ENCODE peak calls at places on chromosomes 5 and 9, in five cellular contexts. One of them, this sample, is unnamed.

GRCh38 chr5:137921931-137922330 is 32.7 kb downstream of the PKD2L2 start:
- DNase-seq in H9: no peak
- DNase-seq in mesenchymal stem cell: peak; percentile 79
- DNase-seq in H1: no peak
- DNase-seq in trophoblast cell: peak; percentile 79
- DNase-seq in this sample: no peak

GRCh38 chr5:167485395-167485794 is 806.0 kb upstream of the WWC1 start:
- DNase-seq in H9: no peak
- DNase-seq in mesenchymal stem cell: no peak
- DNase-seq in H1: no peak
- DNase-seq in trophoblast cell: no peak
- DNase-seq in this sample: no peak

GRCh38 chr5:501040-501832 is 23.0 kb downstream of the SLC9A3 start:
- DNase-seq in H9: no peak
- DNase-seq in mesenchymal stem cell: no peak
- DNase-seq in H1: no peak
- DNase-seq in trophoblast cell: no peak
- DNase-seq in this sample: no peak

GRCh38 chr5:54317511-54318260 is 7.3 kb upstream of the ARL15 start:
- DNase-seq in H9: no peak
- DNase-seq in mesenchymal stem cell: peak; percentile 19
- DNase-seq in H1: no peak
- DNase-seq in trophoblast cell: no peak
- DNase-seq in this sample: no peak

GRCh38 chr9:18982246-18982589 is 50.8 kb downstream of the SAXO1 start:
- DNase-seq in H9: no peak
- DNase-seq in mesenchymal stem cell: no peak
- DNase-seq in H1: no peak
- DNase-seq in trophoblast cell: no peak
- DNase-seq in this sample: no peak

GRCh38 chr5:98403131-98403530 is 370.3 kb upstream of the RGMB start:
- DNase-seq in H9: no peak
- DNase-seq in mesenchymal stem cell: no peak
- DNase-seq in H1: no peak
- DNase-seq in trophoblast cell: no peak
- DNase-seq in this sample: no peak

GRCh38 chr5:91591076-91591475 is 208.0 kb upstream of the ARRDC3 start:
- DNase-seq in H9: no peak
- DNase-seq in mesenchymal stem cell: no peak
- DNase-seq in H1: no peak
- DNase-seq in trophoblast cell: no peak
- DNase-seq in this sample: peak; percentile 42

GRCh38 chr5:157998021-157998504 is 139.1 kb upstream of the CLINT1 start:
- DNase-seq in H9: no peak
- DNase-seq in mesenchymal stem cell: peak; percentile 20
- DNase-seq in H1: no peak
- DNase-seq in trophoblast cell: no peak
- DNase-seq in this sample: no peak

GRCh38 chr9:110712955-110713354 is 44.4 kb downstream of the MUSK start:
- DNase-seq in H9: no peak
- DNase-seq in mesenchymal stem cell: no peak
- DNase-seq in H1: no peak
- DNase-seq in trophoblast cell: no peak
- DNase-seq in this sample: no peak

GRCh38 chr9:125437771-125438221 is 176.2 kb downstream of the GAPVD1 start:
- DNase-seq in H9: peak; percentile 24
- DNase-seq in mesenchymal stem cell: no peak
- DNase-seq in H1: no peak
- DNase-seq in trophoblast cell: no peak
- DNase-seq in this sample: no peak

GRCh38 chr9:105233836-105234235 is 10.6 kb upstream of the SLC44A1 start:
- DNase-seq in H9: no peak
- DNase-seq in mesenchymal stem cell: no peak
- DNase-seq in H1: no peak
- DNase-seq in trophoblast cell: no peak
- DNase-seq in this sample: no peak

GRCh38 chr5:149271717-149272558 is at the start of gene AFAP1L1:
- DNase-seq in H9: peak; percentile 59
- DNase-seq in mesenchymal stem cell: peak; percentile 72
- DNase-seq in H1: no peak
- DNase-seq in trophoblast cell: peak; percentile 97
- DNase-seq in this sample: peak; percentile 23

GRCh38 chr9:34521406-34522045 is 1.3 kb downstream of the ENHO start:
- DNase-seq in H9: no peak
- DNase-seq in mesenchymal stem cell: no peak
- DNase-seq in H1: no peak
- DNase-seq in trophoblast cell: no peak
- DNase-seq in this sample: no peak

DNA sequence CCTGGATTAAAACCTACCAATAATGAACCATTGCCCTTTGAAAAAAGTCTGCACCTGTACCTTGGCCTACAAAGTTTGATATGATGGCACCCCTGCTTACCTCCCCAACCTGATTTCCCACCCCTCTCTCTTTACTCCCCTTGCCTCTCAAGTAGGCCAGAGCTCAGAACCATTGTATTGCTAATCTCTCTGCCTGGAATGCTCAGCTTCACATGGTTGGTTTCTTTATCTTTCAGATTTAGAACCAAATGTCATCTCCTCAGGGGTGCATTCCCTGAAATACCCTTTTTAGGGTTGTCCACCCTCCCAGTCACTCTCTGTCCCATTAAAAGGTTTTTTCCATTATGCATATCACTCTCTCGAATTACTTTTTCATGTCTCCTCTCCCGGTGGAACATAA is 116.6 kb upstream of the VCAN start:
- DNase-seq in H9: peak; percentile 81
- DNase-seq in mesenchymal stem cell: no peak
- DNase-seq in H1: peak; percentile 79
- DNase-seq in trophoblast cell: no peak
- DNase-seq in this sample: no peak
- H3K9ac ChIP-seq in H9: no peak overlapping the region
- H3K9ac ChIP-seq in mesenchymal stem cell: no peak overlapping the region
- H3K9ac ChIP-seq in H1: no peak overlapping the region
- H3K9ac ChIP-seq in trophoblast cell: no peak overlapping the region
- H3K9ac ChIP-seq in this sample: no peak overlapping the region

GRCh38 chr9:90000925-90001324 is 396.1 kb downstream of the GADD45G start:
- DNase-seq in H9: no peak
- DNase-seq in mesenchymal stem cell: no peak
- DNase-seq in H1: no peak
- DNase-seq in trophoblast cell: no peak
- DNase-seq in this sample: no peak
- H2BK12ac ChIP-seq in H9: no peak overlapping the region
- H2BK12ac ChIP-seq in mesenchymal stem cell: no peak overlapping the region
- H2BK12ac ChIP-seq in H1: no peak overlapping the region
- H2BK12ac ChIP-seq in trophoblast cell: no peak overlapping the region
- H2BK12ac ChIP-seq in this sample: no peak overlapping the region

DNA sequence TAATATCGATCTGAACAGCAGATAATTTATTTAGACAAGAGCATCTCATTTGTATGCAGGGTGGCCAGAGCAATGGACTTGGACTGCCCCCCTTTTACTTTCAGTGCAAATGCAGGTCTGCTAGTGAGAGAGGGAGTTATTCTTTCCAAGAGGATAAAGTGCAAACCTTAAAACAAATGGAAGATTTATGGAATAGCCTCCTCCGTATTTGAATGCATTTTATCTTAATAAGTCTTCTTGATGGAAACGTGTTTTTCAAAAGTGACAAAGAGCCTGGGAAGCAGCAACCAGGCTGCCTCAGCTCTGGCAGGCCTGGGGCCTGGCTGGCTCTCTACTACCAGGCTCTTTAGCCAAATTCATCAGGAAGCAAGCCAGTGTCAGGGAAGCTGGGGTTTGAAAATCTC is 6.8 kb downstream of the NR2F1 start:
- DNase-seq in H9: no peak
- DNase-seq in mesenchymal stem cell: peak; percentile 40
- DNase-seq in H1: no peak
- DNase-seq in trophoblast cell: no peak
- DNase-seq in this sample: no peak
- H4K91ac ChIP-seq in H9: no peak overlapping the region
- H4K91ac ChIP-seq in mesenchymal stem cell: no peak overlapping the region
- H4K91ac ChIP-seq in H1: no peak overlapping the region
- H4K91ac ChIP-seq in trophoblast cell: no peak overlapping the region
- H4K91ac ChIP-seq in this sample: no peak overlapping the region

GRCh38 chr5:124907098-124907644 is 160.7 kb upstream of the ZNF608 start:
- DNase-seq in H9: no peak
- DNase-seq in mesenchymal stem cell: no peak
- DNase-seq in H1: no peak
- DNase-seq in trophoblast cell: no peak
- DNase-seq in this sample: no peak
- H3K9ac ChIP-seq in H9: no peak overlapping the region
- H3K9ac ChIP-seq in mesenchymal stem cell: no peak overlapping the region
- H3K9ac ChIP-seq in H1: no peak overlapping the region
- H3K9ac ChIP-seq in trophoblast cell: no peak overlapping the region
- H3K9ac ChIP-seq in this sample: no peak overlapping the region

GRCh38 chr5:163260471-163260870 is 176.9 kb upstream of the CCNG1 start:
- DNase-seq in H9: no peak
- DNase-seq in mesenchymal stem cell: no peak
- DNase-seq in H1: no peak
- DNase-seq in trophoblast cell: no peak
- DNase-seq in this sample: no peak
- H2BK12ac ChIP-seq in H9: no peak overlapping the region
- H2BK12ac ChIP-seq in mesenchymal stem cell: no peak overlapping the region
- H2BK12ac ChIP-seq in H1: no peak overlapping the region
- H2BK12ac ChIP-seq in trophoblast cell: no peak overlapping the region
- H2BK12ac ChIP-seq in this sample: no peak overlapping the region

GRCh38 chr5:78792342-78793055 is 143.9 kb upstream of the LHFPL2 start:
- DNase-seq in H9: no peak
- DNase-seq in mesenchymal stem cell: no peak
- DNase-seq in H1: no peak
- DNase-seq in trophoblast cell: peak; percentile 46
- DNase-seq in this sample: no peak
- H4K91ac ChIP-seq in H9: no peak overlapping the region
- H4K91ac ChIP-seq in mesenchymal stem cell: no peak overlapping the region
- H4K91ac ChIP-seq in H1: no peak overlapping the region
- H4K91ac ChIP-seq in trophoblast cell: no peak overlapping the region
- H4K91ac ChIP-seq in this sample: no peak overlapping the region

GRCh38 chr5:172931001-172931536 is 28.2 kb upstream of the RPL26L1 start:
- DNase-seq in H9: no peak
- DNase-seq in mesenchymal stem cell: peak; percentile 91
- DNase-seq in H1: no peak
- DNase-seq in trophoblast cell: peak; percentile 74
- DNase-seq in this sample: no peak
- H3K9ac ChIP-seq in H9: no peak overlapping the region
- H3K9ac ChIP-seq in mesenchymal stem cell: peak overlapping the region; percentile 84
- H3K9ac ChIP-seq in H1: no peak overlapping the region
- H3K9ac ChIP-seq in trophoblast cell: no peak overlapping the region
- H3K9ac ChIP-seq in this sample: no peak overlapping the region

GRCh38 chr9:32577316-32577715 is 4.4 kb upstream of the NDUFB6 start:
- DNase-seq in H9: no peak
- DNase-seq in mesenchymal stem cell: no peak
- DNase-seq in H1: no peak
- DNase-seq in trophoblast cell: no peak
- DNase-seq in this sample: no peak

GRCh38 chr9:32566770-32567169 is 6.2 kb downstream of the NDUFB6 start:
- DNase-seq in H9: no peak
- DNase-seq in mesenchymal stem cell: no peak
- DNase-seq in H1: no peak
- DNase-seq in trophoblast cell: no peak
- DNase-seq in this sample: no peak

GRCh38 chr9:32570262-32570661 is 2.7 kb downstream of the NDUFB6 start:
- DNase-seq in H9: no peak
- DNase-seq in mesenchymal stem cell: no peak
- DNase-seq in H1: no peak
- DNase-seq in trophoblast cell: no peak
- DNase-seq in this sample: no peak

GRCh38 chr9:32572900-32573523 is at the start of gene NDUFB6:
- DNase-seq in H9: peak; percentile 95
- DNase-seq in mesenchymal stem cell: peak; percentile 92
- DNase-seq in H1: no peak
- DNase-seq in trophoblast cell: peak; percentile 91
- DNase-seq in this sample: peak; percentile 86

GRCh38 chr9:32571969-32572899 is 725 bp downstream of the NDUFB6 start:
- DNase-seq in H9: peak; percentile 66
- DNase-seq in mesenchymal stem cell: peak; percentile 90
- DNase-seq in H1: no peak
- DNase-seq in trophoblast cell: peak; percentile 44
- DNase-seq in this sample: peak; percentile 57
- H2BK12ac ChIP-seq in H9: no peak overlapping the region
- H2BK12ac ChIP-seq in mesenchymal stem cell: no peak overlapping the region
- H2BK12ac ChIP-seq in H1: no peak overlapping the region
- H2BK12ac ChIP-seq in trophoblast cell: no peak overlapping the region
- H2BK12ac ChIP-seq in this sample: no peak overlapping the region